ENCODE peak calls at places on chromosomes 3 and 15, in five cellular contexts. G, R, M, C and X are unnamed samples.

GRCh38 chr3:39142067-39142466 is 11.3 kb downstream of the CSRNP1 start:
- DNase-seq in G (no peak), R (no peak), M (no peak), C (no peak), X (no peak)

GRCh38 chr3:56593455-56594158 is 36.6 kb downstream of the CCDC66 start:
- DNase-seq in G (no peak), R (peak), M (no peak), C (no peak), X (no peak)

GRCh38 chr15:29698030-29698701 is 124.1 kb downstream of the TJP1 start:
- DNase-seq in G (no peak), R (no peak), M (no peak), C (no peak), X (no peak)

GRCh38 chr15:31488437-31489204 is 162.0 kb downstream of the KLF13 start:
- DNase-seq in G (peak), R (no peak), M (peak), C (peak), X (peak)

GRCh38 chr3:34511891-34512290 is 713.5 kb downstream of the PDCD6IP start:
- DNase-seq in G (no peak), R (no peak), M (no peak), C (no peak), X (no peak)

GRCh38 chr3:71217640-71218222 is 365.8 kb downstream of the FOXP1 start:
- DNase-seq in G (no peak), R (no peak), M (no peak), C (no peak), X (no peak)

GRCh38 chr15:94456246-94456645 is 224.9 kb downstream of the MCTP2 start:
- DNase-seq in G (no peak), R (no peak), M (no peak), C (no peak), X (no peak)

GRCh38 chr3:76352069-76352847 is 566.9 kb upstream of the ZNF717 start:
- DNase-seq in G (no peak), R (no peak), M (no peak), C (no peak), X (no peak)

GRCh38 chr3:150391200-150391599 is 16.9 kb upstream of the TSC22D2 start:
- DNase-seq in G (no peak), R (no peak), M (no peak), C (no peak), X (no peak)

GRCh38 chr3:49173116-49173791 is 1.9 kb downstream of the KLHDC8B start:
- DNase-seq in G (no peak), R (no peak), M (no peak), C (no peak), X (no peak)

GRCh38 chr3:121252676-121253075 is 293.1 kb downstream of the POLQ start:
- DNase-seq in G (no peak), R (no peak), M (no peak), C (no peak), X (no peak)

GRCh38 chr3:55486857-55487375 is at the start of gene WNT5A:
- DNase-seq in G (no peak), R (no peak), M (no peak), C (no peak), X (peak)

DNA sequence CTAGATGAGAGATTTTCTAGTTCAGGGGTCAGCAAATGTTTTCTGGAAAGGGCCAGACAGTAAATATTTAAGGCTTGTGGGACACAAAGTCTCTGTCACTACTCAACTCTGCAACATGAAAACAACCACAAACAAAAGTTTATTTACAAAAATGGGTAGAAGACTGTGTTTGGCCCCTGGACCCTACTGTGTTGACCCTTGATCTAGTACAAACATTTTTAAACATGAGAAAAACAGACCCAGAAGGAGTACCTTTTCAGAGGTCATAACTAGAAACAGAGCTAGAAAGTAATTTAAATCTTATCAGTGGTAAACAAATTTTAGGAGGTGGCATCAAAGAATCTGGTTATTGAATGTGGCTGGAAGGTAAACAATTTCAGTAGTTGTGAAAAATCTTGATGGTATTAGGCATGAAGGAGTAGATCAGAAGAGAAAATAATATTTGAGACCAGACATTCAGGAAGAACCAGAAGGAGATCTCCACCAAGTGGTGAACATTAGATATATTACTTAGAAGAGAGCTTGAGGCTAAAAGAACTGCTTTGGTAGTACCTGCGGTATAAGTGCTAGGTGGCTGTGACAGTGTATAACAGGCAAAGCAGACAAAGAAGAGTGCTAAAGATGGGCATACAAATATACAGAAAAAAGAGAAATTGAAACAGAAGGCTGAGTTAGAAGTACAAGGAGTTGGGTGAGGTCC is 101.7 kb downstream of the NR1I2 start:
- DNase-seq in G (no peak), R (no peak), M (no peak), C (no peak), X (no peak)
- TF ChIP-seq CTCF in G (no peak), R (no peak), M (no peak), C (no peak), X (no peak)

GRCh38 chr3:47421741-47422649 is 41.2 kb downstream of the PTPN23 start:
- DNase-seq in G (no peak), R (no peak), M (no peak), C (peak), X (peak)
- TF ChIP-seq CTCF in G (peak), R (no peak), M (peak), C (peak), X (peak)

DNA sequence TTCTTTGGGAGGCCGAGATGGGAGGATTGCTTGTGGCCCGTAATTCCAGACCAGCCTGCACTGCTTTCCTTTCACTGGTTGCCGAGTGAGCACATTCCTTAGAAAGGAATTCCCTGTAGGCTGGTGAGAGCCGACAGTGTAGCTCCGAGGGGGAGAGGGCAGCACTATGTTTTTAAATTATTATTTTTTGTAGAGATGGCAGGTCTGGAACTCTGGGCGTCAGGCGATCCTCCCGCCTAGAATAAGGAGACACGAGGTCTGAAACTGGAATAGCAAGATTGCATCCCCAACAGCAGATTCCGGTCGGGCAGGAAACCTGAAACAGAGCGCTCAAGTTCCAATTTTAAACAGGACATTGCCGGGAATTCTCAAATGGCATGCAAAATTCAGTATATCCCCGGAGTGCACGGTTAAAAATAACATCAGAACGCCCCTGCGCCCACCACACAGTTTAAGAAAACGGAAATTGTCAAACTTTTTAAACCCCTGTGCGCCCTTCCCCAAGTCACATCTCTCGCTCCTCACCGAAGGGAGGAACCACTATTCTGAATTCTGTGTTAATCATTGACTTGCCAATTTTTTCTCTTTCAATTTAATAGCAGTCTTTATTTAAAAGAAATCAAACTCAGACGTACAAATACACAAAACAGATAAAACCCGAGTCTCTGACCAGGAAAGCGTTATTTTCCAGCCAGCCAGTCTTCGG is 637 bp upstream of the RNU5B-1 start:
- DNase-seq in G (no peak), R (no peak), M (no peak), C (no peak), X (no peak)
- TF ChIP-seq CTCF in G (no peak), R (peak), M (no peak), C (no peak), X (no peak)

GRCh38 chr15:88649753-88650551 is 11.1 kb downstream of the ISG20 start:
- DNase-seq in G (no peak), R (no peak), M (no peak), C (no peak), X (no peak)
- TF ChIP-seq CTCF in G (no peak), R (no peak), M (no peak), C (no peak), X (no peak)

GRCh38 chr15:81894069-81894468 is 151.7 kb downstream of the MEX3B start:
- DNase-seq in G (no peak), R (no peak), M (no peak), C (no peak), X (no peak)
- TF ChIP-seq CTCF in G (no peak), R (no peak), M (no peak), C (no peak), X (no peak)

GRCh38 chr3:157769378-157769777 is 266.2 kb upstream of the VEPH1 start:
- DNase-seq in G (no peak), R (no peak), M (no peak), C (no peak), X (no peak)
- TF ChIP-seq CTCF in G (no peak), R (no peak), M (no peak), C (no peak), X (no peak)

DNA sequence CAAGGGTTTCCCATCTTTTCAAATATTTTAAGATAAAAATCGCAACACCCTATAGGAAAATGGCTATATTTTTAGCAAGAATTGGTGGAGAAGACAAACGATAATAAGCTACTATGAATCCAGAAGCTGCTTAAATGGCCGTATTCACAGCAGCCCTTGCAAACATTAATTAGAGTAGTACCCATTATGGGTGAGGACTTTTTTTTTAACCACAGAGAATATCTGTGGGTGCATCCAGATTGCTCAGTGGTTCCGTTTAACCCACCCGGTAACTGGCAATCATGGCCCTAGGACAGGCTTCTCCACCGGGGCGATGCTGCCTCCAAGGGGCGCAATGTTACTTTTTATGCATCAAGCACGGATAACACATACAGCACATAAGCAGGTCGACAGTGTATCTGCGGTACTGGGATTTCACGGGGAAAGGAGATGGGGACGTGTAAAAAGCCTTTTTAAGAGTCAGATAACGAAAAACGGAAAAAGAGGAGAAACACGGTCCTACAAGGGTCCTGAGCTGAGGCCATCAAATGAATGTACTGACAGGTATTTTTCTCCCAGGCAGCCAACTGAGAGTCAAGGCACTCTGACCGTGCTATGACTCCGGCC is 968 bp upstream of the TMEM266 start:
- DNase-seq in G (no peak), R (no peak), M (no peak), C (peak), X (peak)
- TF ChIP-seq CTCF in G (no peak), R (no peak), M (no peak), C (peak), X (peak)

DNA sequence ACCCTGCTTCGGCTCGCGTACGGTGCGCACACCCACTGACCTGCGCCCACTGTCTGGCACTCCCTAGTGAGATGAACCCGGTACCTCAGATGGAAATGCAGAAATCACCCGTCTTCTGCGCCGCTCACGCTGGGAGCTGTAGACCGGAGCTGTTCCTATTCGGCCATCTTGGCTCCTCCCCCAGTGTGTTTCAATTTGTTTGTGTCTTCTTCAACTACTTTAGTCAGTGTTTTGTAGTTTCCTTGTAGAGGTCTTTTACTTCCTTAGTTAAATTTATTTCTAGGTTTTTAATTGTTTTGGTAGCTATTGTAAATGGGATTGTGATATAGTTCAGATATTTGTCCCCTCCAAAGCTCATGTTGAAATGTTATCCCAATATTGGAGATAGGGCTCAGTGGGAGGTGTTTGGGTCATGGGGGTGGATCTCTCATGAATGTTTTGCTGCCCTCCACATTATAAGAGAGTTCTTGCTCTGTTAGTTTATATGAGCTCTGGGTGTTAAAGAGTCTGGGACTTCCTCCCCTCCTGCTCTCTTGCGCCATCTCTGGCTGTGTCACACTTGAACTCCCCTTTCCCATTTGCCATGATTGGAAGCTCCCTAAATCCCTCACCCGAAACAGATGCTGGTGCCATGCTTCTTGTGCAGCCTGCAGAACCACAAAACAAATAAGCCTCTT is 304.4 kb downstream of the DOCK3 start:
- DNase-seq in G (no peak), R (no peak), M (no peak), C (no peak), X (no peak)
- TF ChIP-seq CTCF in G (no peak), R (no peak), M (no peak), C (peak), X (no peak)

DNA sequence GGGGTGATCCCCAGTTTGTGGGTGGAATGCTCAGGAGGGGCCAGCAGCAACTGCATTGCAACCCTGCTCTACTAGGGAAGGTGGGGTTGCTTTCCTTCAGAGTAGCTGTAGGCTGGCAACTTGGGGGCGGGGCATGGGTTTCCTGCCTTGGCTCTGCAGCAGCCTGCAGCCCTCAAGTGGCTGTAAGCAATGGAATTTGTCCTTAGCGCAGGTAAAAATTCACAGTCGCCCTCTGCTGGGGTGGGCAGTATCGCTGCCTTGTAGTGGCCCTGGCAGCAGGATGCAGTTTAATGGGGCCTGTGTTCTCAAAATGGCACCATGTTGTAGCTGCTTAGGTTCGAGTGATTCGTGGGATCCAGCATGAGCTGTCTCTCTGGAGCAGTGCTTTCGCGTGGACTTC is 29.8 kb downstream of the STT3B start:
- DNase-seq in G (no peak), R (peak), M (no peak), C (no peak), X (no peak)
- TF ChIP-seq CTCF in G (peak), R (no peak), M (no peak), C (no peak), X (no peak)